ENCODE peak calls at places on chromosomes 4 and X, in nine cellular contexts. N is endothelial cell of umbilical vein; C is naive thymus-derived CD4-positive, alpha-beta T cell; D is endodermal cell; B is tibial artery; G is lower lobe of right lung; M is left lung; Y is H9; T is upper lobe of left lung. W is an unnamed sample.
A peak's percentile ranks its signal among the peaks of the same experiment; 100 is the strongest.

GRCh38 chrX:153476628-153477027 is 6.3 kb upstream of the HAUS7 start:
- DNase-seq in N (peak; percentile 66), C (no peak), D (no peak), B (peak; percentile 90), G (no peak), M (no peak), Y (no peak), T (no peak), W (peak; percentile 53)

GRCh38 chr4:27088491-27088890 is 227.8 kb downstream of the STIM2 start:
- DNase-seq in N (no peak), C (no peak), D (peak; percentile 54), B (no peak), G (no peak), M (no peak), Y (no peak), T (no peak), W (no peak)

GRCh38 chrX:41029332-41029731 is 55.9 kb upstream of the USP9X start:
- DNase-seq in N (no peak), C (no peak), D (no peak), B (no peak), G (no peak), M (no peak), Y (no peak), T (no peak), W (no peak)

GRCh38 chr4:128524311-128524710 is 236.7 kb upstream of the PGRMC2 start:
- DNase-seq in N (peak; percentile 80), C (no peak), D (no peak), B (peak; percentile 90), G (peak; percentile 59), M (peak; percentile 80), Y (no peak), T (peak; percentile 80), W (peak; percentile 92)

GRCh38 chrX:11190745-11191510 is 79.8 kb downstream of the HCCS start:
- DNase-seq in N (no peak), C (no peak), D (no peak), B (no peak), G (no peak), M (no peak), Y (no peak), T (no peak), W (no peak)

GRCh38 chrX:69137911-69138310 is 27.3 kb downstream of the PJA1 start:
- DNase-seq in N (no peak), C (no peak), D (no peak), B (no peak), G (no peak), M (no peak), Y (no peak), T (no peak), W (no peak)

GRCh38 chr4:33369366-33369899 is 2649.3 kb downstream of the PCDH7 start:
- DNase-seq in N (no peak), C (no peak), D (no peak), B (no peak), G (no peak), M (no peak), Y (no peak), T (no peak), W (peak; percentile 89)

GRCh38 chr4:3041192-3042142 is 32.9 kb downstream of the HTT-AS start:
- DNase-seq in N (peak; percentile 44), C (no peak), D (peak; percentile 72), B (peak; percentile 79), G (peak; percentile 79), M (peak; percentile 91), Y (peak; percentile 55), T (peak; percentile 76), W (peak; percentile 35)

GRCh38 chr4:21451032-21451431 is 497.5 kb downstream of the KCNIP4 start:
- DNase-seq in N (no peak), C (no peak), D (no peak), B (no peak), G (no peak), M (no peak), Y (no peak), T (no peak), W (peak; percentile 81)

GRCh38 chrX:15749642-15750610 is 11.9 kb downstream of the CA5B start:
- DNase-seq in N (peak; percentile 44), C (peak; percentile 41), D (no peak), B (peak; percentile 68), G (peak; percentile 44), M (no peak), Y (no peak), T (peak; percentile 59), W (no peak)

GRCh38 chr4:122552898-122553297 is 68.0 kb downstream of the IL21 start:
- DNase-seq in N (no peak), C (no peak), D (no peak), B (no peak), G (no peak), M (no peak), Y (no peak), T (no peak), W (no peak)

GRCh38 chr4:132651193-132651592 is 497.9 kb upstream of the PCDH10 start:
- DNase-seq in N (no peak), C (no peak), D (no peak), B (no peak), G (no peak), M (no peak), Y (no peak), T (no peak), W (no peak)

GRCh38 chrX:68681443-68681941 is 34.0 kb downstream of the STARD8 start:
- DNase-seq in N (no peak), C (no peak), D (no peak), B (no peak), G (no peak), M (no peak), Y (no peak), T (no peak), W (peak; percentile 79)

GRCh38 chr4:135365065-135365464 is 1163.5 kb upstream of the PABPC4L start:
- DNase-seq in N (no peak), C (no peak), D (no peak), B (no peak), G (no peak), M (no peak), Y (no peak), T (no peak), W (peak; percentile 57)

GRCh38 chrX:3443186-3443585 is 96.7 kb upstream of the MXRA5 start:
- DNase-seq in N (no peak), C (no peak), D (no peak), B (no peak), G (no peak), M (no peak), Y (no peak), T (no peak), W (no peak)

GRCh38 chrX:118495958-118496762 is 545 bp downstream of the DOCK11 start:
- DNase-seq in N (peak; percentile 1), C (peak; percentile 78), D (peak; percentile 66), B (peak; percentile 75), G (peak; percentile 81), M (peak; percentile 90), Y (peak; percentile 34), T (peak; percentile 64), W (no peak)

GRCh38 chr4:48481581-48481980 is 1.6 kb upstream of the SLC10A4 start:
- DNase-seq in N (no peak), C (no peak), D (no peak), B (no peak), G (no peak), M (no peak), Y (no peak), T (no peak), W (no peak)
- H3K27me3 ChIP-seq in N (peaks cover 56% of the 10 kb centered on the region), C (peaks cover 22% of the 10 kb centered on the region), D (peaks cover 42% of the 10 kb centered on the region), B (no peaks in the 10 kb centered on the region), G (peaks cover 46% of the 10 kb centered on the region), M (peaks cover 71% of the 10 kb centered on the region), Y (peaks cover 22% of the 10 kb centered on the region), T (peaks cover 11% of the 10 kb centered on the region), W (peaks cover 35% of the 10 kb centered on the region)

GRCh38 chrX:82224961-82225360 is 1023.1 kb downstream of the SH3BGRL start:
- DNase-seq in N (no peak), C (no peak), D (no peak), B (no peak), G (no peak), M (no peak), Y (no peak), T (no peak), W (no peak)
- H3K9me3 ChIP-seq in N (no peaks in the 10 kb centered on the region), C (no peaks in the 10 kb centered on the region), D (peaks cover 7% of the 10 kb centered on the region), B (no peaks in the 10 kb centered on the region), G (no peaks in the 10 kb centered on the region), M (no peaks in the 10 kb centered on the region), Y (peaks cover 10% of the 10 kb centered on the region), T (no peaks in the 10 kb centered on the region), W (no peaks in the 10 kb centered on the region)

DNA sequence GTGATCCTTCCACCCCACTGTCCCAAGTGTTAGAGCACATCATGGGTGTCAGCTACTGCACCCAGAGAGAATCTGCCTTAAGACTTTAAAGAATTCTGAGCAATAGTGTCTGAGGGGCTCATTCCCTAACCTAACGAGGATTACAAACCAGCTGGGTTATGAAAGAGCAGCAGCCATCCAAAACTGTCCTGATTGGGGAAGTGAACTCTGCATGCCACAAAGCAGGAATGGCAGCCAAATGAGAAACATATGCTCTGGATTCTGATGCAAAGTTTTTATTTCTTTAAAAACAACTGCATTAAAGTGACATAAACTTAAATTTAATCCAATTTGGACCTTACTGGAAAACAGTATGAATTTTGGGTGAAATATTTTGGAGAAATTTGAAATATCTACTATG is 103.2 kb downstream of the ANXA3 start:
- DNase-seq in N (no peak), C (no peak), D (no peak), B (no peak), G (no peak), M (no peak), Y (no peak), T (no peak), W (no peak)
- H3K4me1 ChIP-seq in N (peaks cover 59% of the 10 kb centered on the region), C (peaks cover 29% of the 10 kb centered on the region), D (no peaks in the 10 kb centered on the region), B (no peaks in the 10 kb centered on the region), G (peaks cover 64% of the 10 kb centered on the region), M (peaks cover 34% of the 10 kb centered on the region), Y (no peaks in the 10 kb centered on the region), T (peaks cover 36% of the 10 kb centered on the region), W (peaks cover 16% of the 10 kb centered on the region)

GRCh38 chr4:158781963-158782362 is 13.1 kb downstream of the FNIP2 start:
- DNase-seq in N (no peak), C (no peak), D (no peak), B (no peak), G (no peak), M (no peak), Y (no peak), T (no peak), W (no peak)

GRCh38 chr4:158778065-158778711 is 9.4 kb downstream of the FNIP2 start:
- DNase-seq in N (no peak), C (no peak), D (no peak), B (no peak), G (no peak), M (no peak), Y (no peak), T (no peak), W (no peak)

GRCh38 chr4:158777423-158777822 is 8.6 kb downstream of the FNIP2 start:
- DNase-seq in N (no peak), C (no peak), D (no peak), B (no peak), G (no peak), M (no peak), Y (no peak), T (no peak), W (no peak)

GRCh38 chr4:158776106-158776505 is 7.3 kb downstream of the FNIP2 start:
- DNase-seq in N (no peak), C (no peak), D (no peak), B (no peak), G (no peak), M (no peak), Y (no peak), T (no peak), W (no peak)

DNA sequence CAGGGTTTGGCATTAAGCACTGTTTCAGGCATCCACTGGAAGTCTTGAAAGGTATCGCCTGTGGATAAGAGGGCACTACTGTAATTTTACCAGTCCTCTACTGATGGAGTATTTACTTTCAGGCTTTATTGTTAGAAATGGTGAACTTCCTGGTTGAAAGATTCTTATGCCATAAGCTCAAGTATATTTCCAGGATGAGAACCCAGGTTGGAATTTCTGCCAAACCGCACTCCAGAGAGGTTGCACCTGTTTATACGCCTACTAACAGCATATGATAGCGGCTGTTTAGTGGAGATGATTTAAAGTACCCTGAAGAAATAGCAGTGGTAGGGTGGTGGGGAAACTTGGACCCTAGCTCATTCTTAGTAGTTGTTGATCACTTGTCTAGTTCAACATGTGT is 9.9 kb downstream of the FNIP2 start:
- DNase-seq in N (no peak), C (no peak), D (no peak), B (no peak), G (no peak), M (no peak), Y (no peak), T (peak; percentile 69), W (peak; percentile 45)
- H3K27me3 ChIP-seq in N (no peaks in the 10 kb centered on the region), C (no peaks in the 10 kb centered on the region), D (no peaks in the 10 kb centered on the region), B (no peaks in the 10 kb centered on the region), G (no peaks in the 10 kb centered on the region), M (no peaks in the 10 kb centered on the region), Y (no peaks in the 10 kb centered on the region), T (no peaks in the 10 kb centered on the region), W (no peaks in the 10 kb centered on the region)

W was measured in astrocyte.